ENCODE peak calls at places on chromosomes 2 and 18, in six cellular contexts. Y is choroid plexus epithelial cell, U is AG04450, X is neural progenitor cell, P is fibroblast of mammary gland, I is HFF-Myc. Z is an unnamed sample.

GRCh38 chr2:203361922-203362321 is 33.7 kb downstream of the ABI2 start:
- DNase-seq in U (no peak), P (peak), Y (peak), X (no peak), I (no peak), Z (no peak)

GRCh38 chr2:28449126-28449488 is 46.8 kb upstream of the PLB1 start:
- DNase-seq in P (no peak), I (no peak), Y (no peak), U (no peak), X (no peak), Z (no peak)

GRCh38 chr18:28584726-28585125 is 407.8 kb upstream of the CDH2 start:
- DNase-seq in U (no peak), P (peak), X (peak), I (peak), Y (peak), Z (no peak)

GRCh38 chr18:72742002-72742401 is 125.8 kb downstream of the NETO1 start:
- DNase-seq in X (no peak), P (no peak), I (no peak), U (no peak), Y (no peak), Z (no peak)

GRCh38 chr2:145380436-145381017 is 860.6 kb upstream of the ZEB2 start:
- DNase-seq in U (peak), P (peak), X (no peak), Y (peak), I (peak), Z (no peak)

GRCh38 chr2:26932974-26933373 is 37.5 kb upstream of the MAPRE3 start:
- DNase-seq in U (no peak), P (no peak), Y (no peak), X (no peak), I (no peak), Z (no peak)

GRCh38 chr2:186379052-186379451 is 107.0 kb upstream of the ZC3H15 start:
- DNase-seq in X (no peak), P (no peak), U (no peak), Y (peak), I (no peak), Z (no peak)

GRCh38 chr2:42768706-42769256 is 4.8 kb upstream of the OXER1 start:
- DNase-seq in I (no peak), X (no peak), P (no peak), U (no peak), Y (no peak), Z (no peak)

GRCh38 chr2:218003265-218003950 is 613 bp upstream of the TNS1 start:
- DNase-seq in P (peak), X (no peak), Y (no peak), U (no peak), I (no peak), Z (no peak)
- H3K4me3 ChIP-seq in P (peak), X (no peak), Y (no peak), U (peak), I (peak), Z (no peak)

GRCh38 chr2:96501471-96501874 is 3.7 kb downstream of the NEURL3 start:
- DNase-seq in X (no peak), P (no peak), I (no peak), Y (no peak), U (no peak), Z (no peak)

GRCh38 chr2:96502891-96503636 is 2.1 kb downstream of the NEURL3 start:
- DNase-seq in X (no peak), P (no peak), I (no peak), U (no peak), Y (no peak), Z (no peak)

GRCh38 chr2:96503637-96504243 is 1.4 kb downstream of the NEURL3 start:
- DNase-seq in P (no peak), U (no peak), Y (no peak), I (no peak), X (no peak), Z (no peak)

GRCh38 chr2:96500385-96501066 is 4.6 kb downstream of the NEURL3 start:
- DNase-seq in I (no peak), U (no peak), X (no peak), P (no peak), Y (no peak), Z (no peak)

GRCh38 chr2:96501886-96502810 is 3.0 kb downstream of the NEURL3 start:
- DNase-seq in U (no peak), I (no peak), Y (no peak), X (no peak), P (no peak), Z (no peak)
- TF ChIP-seq CTCF in U (no peak), I (no peak), Y (no peak), X (no peak), P (no peak), Z (no peak)

DNA sequence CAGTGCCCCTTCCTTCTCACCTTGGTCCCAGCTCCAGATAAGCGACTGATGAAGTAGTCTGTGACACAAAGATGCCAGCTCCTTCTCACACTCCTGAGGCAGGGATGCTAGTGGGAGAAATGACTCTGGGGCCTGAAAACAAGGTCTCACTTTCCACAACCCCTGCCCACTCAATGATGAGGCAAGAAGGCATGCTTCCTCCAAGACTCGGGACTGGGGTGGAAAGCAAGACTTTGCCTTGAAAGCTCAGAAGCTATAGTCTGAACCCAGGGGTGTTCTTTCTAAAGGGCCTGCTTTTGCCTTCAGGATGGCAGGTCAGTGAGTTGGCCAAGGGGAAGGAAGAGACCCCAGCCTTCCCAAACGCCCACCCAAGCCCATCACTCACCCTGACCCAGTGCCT is 1.4 kb downstream of the CCDC142 start:
- DNase-seq in I (no peak), P (no peak), X (no peak), U (no peak), Y (no peak), Z (no peak)
- H3K4me3 ChIP-seq in I (peak), P (peak), X (peak), U (peak), Y (peak), Z (peak)

GRCh38 chr2:189115126-189115525 is 64.4 kb downstream of the COL5A2 start:
- DNase-seq in P (peak), Y (peak), X (no peak), I (no peak), U (no peak), Z (no peak)
- TF ChIP-seq CTCF in P (no peak), Y (peak), X (no peak), I (no peak), U (no peak), Z (peak)

GRCh38 chr2:213001285-213001910 is 150.0 kb downstream of the IKZF2 start:
- DNase-seq in Y (no peak), P (no peak), I (no peak), X (no peak), U (no peak), Z (no peak)
- H3K4me3 ChIP-seq in Y (no peak), P (no peak), I (no peak), X (no peak), U (no peak), Z (no peak)

GRCh38 chr18:59994357-59994756 is 94.6 kb downstream of the PMAIP1 start:
- DNase-seq in I (no peak), P (peak), Y (peak), U (no peak), X (peak), Z (no peak)
- TF ChIP-seq CTCF in I (no peak), P (peak), Y (peak), U (no peak), X (peak), Z (peak)

DNA sequence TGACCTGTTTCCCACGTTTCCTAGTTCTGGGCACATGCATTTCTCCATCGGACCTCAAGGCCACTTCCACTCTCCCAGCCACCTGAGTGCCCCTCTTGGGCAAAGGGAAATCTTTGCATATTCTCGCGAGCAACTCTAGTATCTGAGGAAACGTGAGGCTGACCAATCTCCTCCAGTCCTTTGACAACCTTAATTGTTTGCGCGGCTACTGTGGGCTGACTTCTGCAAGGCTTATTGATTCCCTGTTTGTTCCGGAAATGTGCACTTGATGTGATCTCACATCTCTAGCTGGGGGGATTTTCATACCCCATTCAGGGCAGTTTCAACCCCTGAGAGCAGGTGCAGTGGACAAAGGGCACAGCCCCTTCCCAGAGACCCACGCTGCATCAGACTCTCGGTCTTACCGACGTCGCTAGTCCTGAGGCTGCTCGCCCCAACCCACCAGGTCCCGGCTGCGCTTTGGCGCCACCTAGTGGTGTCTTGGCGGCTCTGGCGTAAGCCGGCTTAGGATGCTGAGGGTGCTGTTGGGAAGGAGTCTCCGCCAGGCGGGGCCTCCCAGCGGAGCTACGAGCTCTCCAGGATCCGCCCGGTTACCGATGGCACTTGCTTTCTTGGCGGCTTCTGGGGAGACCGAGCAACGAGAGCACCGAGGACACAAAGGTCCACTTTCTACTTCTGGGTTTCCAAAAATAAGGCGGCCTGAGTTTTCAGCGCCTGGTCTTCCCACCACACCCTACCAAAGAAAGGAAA is 24.8 kb upstream of the SPR start:
- DNase-seq in P (peak), X (peak), U (peak), Y (peak), I (peak), Z (peak)
- H3K4me3 ChIP-seq in P (peak), X (peak), U (peak), Y (peak), I (peak), Z (peak)

DNA sequence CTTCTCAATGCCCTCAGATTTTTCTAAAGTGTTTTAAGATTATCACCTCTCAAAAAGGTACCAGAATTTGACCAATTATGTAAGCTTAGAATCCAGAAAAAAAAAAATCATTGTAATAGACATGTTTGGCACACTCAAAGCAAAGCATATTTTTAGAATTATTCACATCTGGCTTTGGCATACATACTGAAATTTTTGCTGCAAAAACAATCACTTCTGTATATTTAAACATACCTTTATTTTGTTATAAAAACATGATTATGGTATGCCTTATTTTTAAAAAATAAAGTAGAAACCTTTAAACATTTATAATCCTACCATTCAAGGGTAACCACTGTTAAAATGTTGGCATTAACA is 143.3 kb downstream of the ESCO1 start:
- DNase-seq in P (no peak), I (no peak), X (no peak), U (no peak), Y (peak), Z (no peak)
- TF ChIP-seq CTCF in P (no peak), I (no peak), X (no peak), U (no peak), Y (no peak), Z (no peak)

DNA sequence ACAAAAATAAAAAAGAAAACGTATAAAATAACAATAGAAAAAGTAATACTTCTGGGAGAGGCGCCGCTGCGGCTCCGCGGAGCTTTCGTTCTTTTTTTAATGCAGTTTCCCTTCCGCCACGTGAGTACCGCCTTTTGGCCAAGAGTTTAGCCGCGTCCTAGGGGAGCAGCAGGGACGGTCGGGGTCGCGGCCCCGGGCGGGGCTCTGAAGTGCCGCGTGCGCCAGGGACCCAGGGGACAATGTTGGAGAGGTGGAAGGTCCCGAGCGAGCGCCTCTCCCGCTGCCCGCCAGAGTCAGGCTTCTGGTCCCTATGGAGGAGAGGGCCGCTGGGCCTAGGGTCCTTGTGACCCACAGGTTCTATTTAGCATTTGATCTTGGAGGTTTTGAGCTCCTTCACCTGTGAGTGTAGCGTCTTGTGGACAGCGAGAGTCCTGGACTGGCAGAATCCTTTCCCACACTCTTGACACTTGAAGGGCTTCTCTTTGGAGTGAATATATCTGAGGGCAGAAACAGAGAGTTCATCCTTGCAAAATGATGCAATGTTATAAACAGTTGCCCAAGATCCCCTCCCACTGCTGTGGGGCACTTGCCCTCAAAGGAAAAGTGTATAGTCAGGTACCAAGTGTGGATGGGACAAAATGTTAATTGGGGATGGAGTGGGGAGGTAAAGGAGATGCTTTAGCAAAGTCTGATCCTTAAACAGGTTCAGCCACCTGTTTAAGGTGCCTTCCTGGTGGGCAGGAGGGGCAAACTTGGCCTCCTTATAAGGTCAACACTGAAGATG is 6.3 kb downstream of the OSR1 start:
- DNase-seq in X (peak), P (no peak), I (no peak), Y (no peak), U (no peak), Z (no peak)
- H3K4me3 ChIP-seq in X (peak), P (no peak), I (no peak), Y (peak), U (no peak), Z (no peak)